ENCODE peak calls at places on chromosomes 3 and 15, in nine cellular contexts. One of them, this sample, is unnamed.

GRCh38 chr15:99143230-99143629 is 38.4 kb downstream of the SYNM start:
- DNase-seq in Daoy: no peak
- DNase-seq in mesothelial cell of epicardium: no peak
- DNase-seq in SJSA1: no peak
- DNase-seq in M059J: no peak
- DNase-seq in MM.1S: no peak
- DNase-seq in Kasumi-1: no peak
- DNase-seq in HEK293T: no peak
- DNase-seq in stimulated activated CD8-positive, alpha-beta memory T cell treated with anti-CD3 and anti-CD28 coated beads, Interleukin-2, amount 100 ng/mL, for 48 hours: no peak
- DNase-seq in this sample: no peak

GRCh38 chr3:46742992-46743391 is 25.3 kb upstream of the PRSS50 start:
- DNase-seq in Daoy: no peak
- DNase-seq in Kasumi-1: no peak
- DNase-seq in mesothelial cell of epicardium: no peak
- DNase-seq in SJSA1: no peak
- DNase-seq in M059J: no peak
- DNase-seq in HEK293T: no peak
- DNase-seq in stimulated activated CD8-positive, alpha-beta memory T cell treated with anti-CD3 and anti-CD28 coated beads, Interleukin-2, amount 100 ng/mL, for 48 hours: no peak
- DNase-seq in MM.1S: no peak
- DNase-seq in this sample: no peak

GRCh38 chr3:146746190-146746589 is 141.0 kb upstream of the PLSCR5 start:
- DNase-seq in Daoy: no peak
- DNase-seq in Kasumi-1: no peak
- DNase-seq in MM.1S: no peak
- DNase-seq in HEK293T: no peak
- DNase-seq in stimulated activated CD8-positive, alpha-beta memory T cell treated with anti-CD3 and anti-CD28 coated beads, Interleukin-2, amount 100 ng/mL, for 48 hours: no peak
- DNase-seq in M059J: peak; percentile 34
- DNase-seq in SJSA1: no peak
- DNase-seq in mesothelial cell of epicardium: no peak
- DNase-seq in this sample: no peak

GRCh38 chr3:12187448-12188327 is 29.0 kb upstream of the TIMP4 start:
- DNase-seq in SJSA1: peak; percentile 79
- DNase-seq in HEK293T: no peak
- DNase-seq in MM.1S: no peak
- DNase-seq in M059J: peak; percentile 63
- DNase-seq in stimulated activated CD8-positive, alpha-beta memory T cell treated with anti-CD3 and anti-CD28 coated beads, Interleukin-2, amount 100 ng/mL, for 48 hours: peak; percentile 78
- DNase-seq in Daoy: peak; percentile 62
- DNase-seq in mesothelial cell of epicardium: no peak
- DNase-seq in Kasumi-1: peak; percentile 72
- DNase-seq in this sample: peak; percentile 80

GRCh38 chr3:69695443-69695842 is 43.8 kb upstream of the MITF start:
- DNase-seq in mesothelial cell of epicardium: no peak
- DNase-seq in SJSA1: no peak
- DNase-seq in MM.1S: no peak
- DNase-seq in stimulated activated CD8-positive, alpha-beta memory T cell treated with anti-CD3 and anti-CD28 coated beads, Interleukin-2, amount 100 ng/mL, for 48 hours: no peak
- DNase-seq in Daoy: peak; percentile 6
- DNase-seq in HEK293T: no peak
- DNase-seq in Kasumi-1: no peak
- DNase-seq in M059J: peak; percentile 22
- DNase-seq in this sample: no peak

GRCh38 chr3:64889991-64890390 is 202.2 kb upstream of the ADAMTS9 start:
- DNase-seq in M059J: no peak
- DNase-seq in stimulated activated CD8-positive, alpha-beta memory T cell treated with anti-CD3 and anti-CD28 coated beads, Interleukin-2, amount 100 ng/mL, for 48 hours: no peak
- DNase-seq in Kasumi-1: no peak
- DNase-seq in MM.1S: no peak
- DNase-seq in Daoy: no peak
- DNase-seq in SJSA1: no peak
- DNase-seq in mesothelial cell of epicardium: no peak
- DNase-seq in HEK293T: no peak
- DNase-seq in this sample: peak; percentile 81

GRCh38 chr3:45881031-45882022 is 5.0 kb upstream of the CCR9 start:
- DNase-seq in MM.1S: peak; percentile 54
- DNase-seq in SJSA1: no peak
- DNase-seq in stimulated activated CD8-positive, alpha-beta memory T cell treated with anti-CD3 and anti-CD28 coated beads, Interleukin-2, amount 100 ng/mL, for 48 hours: no peak
- DNase-seq in HEK293T: no peak
- DNase-seq in mesothelial cell of epicardium: no peak
- DNase-seq in Daoy: peak; percentile 35
- DNase-seq in Kasumi-1: no peak
- DNase-seq in M059J: peak; percentile 70
- DNase-seq in this sample: no peak

GRCh38 chr15:87154771-87155170 is 1075.1 kb downstream of the AGBL1 start:
- DNase-seq in Kasumi-1: no peak
- DNase-seq in MM.1S: no peak
- DNase-seq in SJSA1: no peak
- DNase-seq in HEK293T: no peak
- DNase-seq in mesothelial cell of epicardium: no peak
- DNase-seq in stimulated activated CD8-positive, alpha-beta memory T cell treated with anti-CD3 and anti-CD28 coated beads, Interleukin-2, amount 100 ng/mL, for 48 hours: no peak
- DNase-seq in M059J: peak; percentile 21
- DNase-seq in Daoy: no peak
- DNase-seq in this sample: no peak

GRCh38 chr15:81407679-81408078 is 33.7 kb upstream of the TMC3 start:
- DNase-seq in Kasumi-1: no peak
- DNase-seq in MM.1S: no peak
- DNase-seq in HEK293T: no peak
- DNase-seq in mesothelial cell of epicardium: no peak
- DNase-seq in SJSA1: no peak
- DNase-seq in stimulated activated CD8-positive, alpha-beta memory T cell treated with anti-CD3 and anti-CD28 coated beads, Interleukin-2, amount 100 ng/mL, for 48 hours: no peak
- DNase-seq in M059J: no peak
- DNase-seq in Daoy: no peak
- DNase-seq in this sample: no peak

GRCh38 chr3:106860182-106860581 is 517.1 kb upstream of the CCDC54 start:
- DNase-seq in MM.1S: no peak
- DNase-seq in M059J: no peak
- DNase-seq in HEK293T: no peak
- DNase-seq in Kasumi-1: no peak
- DNase-seq in SJSA1: no peak
- DNase-seq in Daoy: no peak
- DNase-seq in mesothelial cell of epicardium: no peak
- DNase-seq in stimulated activated CD8-positive, alpha-beta memory T cell treated with anti-CD3 and anti-CD28 coated beads, Interleukin-2, amount 100 ng/mL, for 48 hours: no peak
- DNase-seq in this sample: no peak

GRCh38 chr3:63905731-63906620 is 6.2 kb downstream of the SCAANT1 start:
- DNase-seq in Daoy: no peak
- DNase-seq in M059J: no peak
- DNase-seq in HEK293T: no peak
- DNase-seq in MM.1S: no peak
- DNase-seq in SJSA1: no peak
- DNase-seq in Kasumi-1: no peak
- DNase-seq in mesothelial cell of epicardium: no peak
- DNase-seq in stimulated activated CD8-positive, alpha-beta memory T cell treated with anti-CD3 and anti-CD28 coated beads, Interleukin-2, amount 100 ng/mL, for 48 hours: no peak
- DNase-seq in this sample: no peak

GRCh38 chr3:31695280-31696008 is 162.7 kb downstream of the STT3B start:
- DNase-seq in MM.1S: no peak
- DNase-seq in Kasumi-1: peak; percentile 72
- DNase-seq in mesothelial cell of epicardium: no peak
- DNase-seq in stimulated activated CD8-positive, alpha-beta memory T cell treated with anti-CD3 and anti-CD28 coated beads, Interleukin-2, amount 100 ng/mL, for 48 hours: no peak
- DNase-seq in SJSA1: no peak
- DNase-seq in HEK293T: no peak
- DNase-seq in M059J: peak; percentile 8
- DNase-seq in Daoy: no peak
- DNase-seq in this sample: no peak

GRCh38 chr3:101842245-101842934 is 6.9 kb upstream of the NFKBIZ start:
- DNase-seq in MM.1S: no peak
- DNase-seq in HEK293T: no peak
- DNase-seq in Daoy: peak; percentile 58
- DNase-seq in stimulated activated CD8-positive, alpha-beta memory T cell treated with anti-CD3 and anti-CD28 coated beads, Interleukin-2, amount 100 ng/mL, for 48 hours: no peak
- DNase-seq in M059J: peak; percentile 77
- DNase-seq in SJSA1: peak; percentile 77
- DNase-seq in mesothelial cell of epicardium: no peak
- DNase-seq in Kasumi-1: no peak
- DNase-seq in this sample: no peak

GRCh38 chr15:61880079-61880478 is 180.2 kb downstream of the VPS13C start:
- DNase-seq in MM.1S: no peak
- DNase-seq in stimulated activated CD8-positive, alpha-beta memory T cell treated with anti-CD3 and anti-CD28 coated beads, Interleukin-2, amount 100 ng/mL, for 48 hours: no peak
- DNase-seq in Kasumi-1: no peak
- DNase-seq in HEK293T: no peak
- DNase-seq in mesothelial cell of epicardium: no peak
- DNase-seq in M059J: no peak
- DNase-seq in SJSA1: no peak
- DNase-seq in Daoy: no peak
- DNase-seq in this sample: no peak

GRCh38 chr3:29212789-29213433 is 68.0 kb upstream of the RBMS3 start:
- DNase-seq in SJSA1: no peak
- DNase-seq in mesothelial cell of epicardium: no peak
- DNase-seq in Daoy: no peak
- DNase-seq in M059J: no peak
- DNase-seq in stimulated activated CD8-positive, alpha-beta memory T cell treated with anti-CD3 and anti-CD28 coated beads, Interleukin-2, amount 100 ng/mL, for 48 hours: no peak
- DNase-seq in Kasumi-1: peak; percentile 26
- DNase-seq in HEK293T: no peak
- DNase-seq in MM.1S: no peak
- DNase-seq in this sample: no peak

GRCh38 chr3:62601238-62601856 is 228.0 kb upstream of the FEZF2 start:
- DNase-seq in Daoy: peak; percentile 65
- DNase-seq in SJSA1: no peak
- DNase-seq in M059J: peak; percentile 54
- DNase-seq in mesothelial cell of epicardium: no peak
- DNase-seq in HEK293T: no peak
- DNase-seq in MM.1S: no peak
- DNase-seq in stimulated activated CD8-positive, alpha-beta memory T cell treated with anti-CD3 and anti-CD28 coated beads, Interleukin-2, amount 100 ng/mL, for 48 hours: no peak
- DNase-seq in Kasumi-1: no peak
- DNase-seq in this sample: no peak

This sample was measured in aorta.